ENCODE peak calls at places on chromosome 7, in eight cellular contexts. S is mesendoderm, D is pancreas, U is PC-9, O is IMR-90, B is adrenal gland, K is uterus, A is neural progenitor cell. R is an unnamed sample.

GRCh38 chr7:8433477-8434289 is at the start of gene NXPH1:
- DNase-seq in S (peak; percentile 66), D (peak; percentile 76), U (no peak), O (no peak), B (peak; percentile 77), K (no peak), A (peak; percentile 88), R (no peak)

GRCh38 chr7:1081931-1082401 is 5.9 kb upstream of the GPER1 start:
- DNase-seq in S (no peak), D (no peak), U (peak; percentile 22), O (peak; percentile 89), B (no peak), K (no peak), A (no peak), R (no peak)

GRCh38 chr7:99958564-99959227 is 17.1 kb downstream of the AZGP1 start:
- DNase-seq in S (no peak), D (no peak), U (no peak), O (no peak), B (no peak), K (no peak), A (no peak), R (no peak)

GRCh38 chr7:151063212-151063561 is 3.8 kb downstream of the SLC4A2 start:
- DNase-seq in S (peak; percentile 64), D (no peak), U (peak; percentile 71), O (peak; percentile 69), B (peak; percentile 73), K (peak; percentile 75), A (no peak), R (no peak)

GRCh38 chr7:4725014-4725951 is 43.2 kb downstream of the FOXK1 start:
- DNase-seq in S (peak; percentile 49), D (peak; percentile 83), U (peak; percentile 88), O (peak; percentile 95), B (peak; percentile 88), K (peak; percentile 87), A (peak; percentile 73), R (peak; percentile 67)

GRCh38 chr7:34109936-34110626 is 204.7 kb downstream of the BMPER start:
- DNase-seq in S (no peak), D (no peak), U (no peak), O (peak; percentile 8), B (no peak), K (no peak), A (no peak), R (no peak)

GRCh38 chr7:78130443-78131200 is 332.0 kb downstream of the PHTF2 start:
- DNase-seq in S (peak; percentile 23), D (no peak), U (no peak), O (peak; percentile 43), B (no peak), K (no peak), A (peak; percentile 13), R (no peak)

GRCh38 chr7:91892821-91893340 is 12.4 kb upstream of the MTERF1 start:
- DNase-seq in S (peak; percentile 44), D (no peak), U (peak; percentile 10), O (peak; percentile 53), B (no peak), K (no peak), A (peak; percentile 92), R (no peak)

GRCh38 chr7:27182285-27182827 is 2.7 kb downstream of the HOXA11 start:
- DNase-seq in S (no peak), D (peak; percentile 21), U (no peak), O (no peak), B (peak; percentile 19), K (peak; percentile 35), A (no peak), R (no peak)

GRCh38 chr7:16528520-16528919 is 1.9 kb downstream of the LRRC72 start:
- DNase-seq in S (no peak), D (no peak), U (no peak), O (peak; percentile 22), B (no peak), K (no peak), A (no peak), R (no peak)

GRCh38 chr7:125033506-125033905 is 103.9 kb upstream of the POT1 start:
- DNase-seq in S (no peak), D (no peak), U (no peak), O (no peak), B (no peak), K (no peak), A (no peak), R (no peak)

GRCh38 chr7:77985232-77985973 is 186.8 kb downstream of the PHTF2 start:
- DNase-seq in S (no peak), D (no peak), U (no peak), O (no peak), B (no peak), K (no peak), A (no peak), R (peak; percentile 23)

GRCh38 chr7:81934596-81935301 is 164.9 kb upstream of the HGF start:
- DNase-seq in S (no peak), D (no peak), U (no peak), O (no peak), B (no peak), K (no peak), A (no peak), R (no peak)

GRCh38 chr7:25852249-25852994 is 299.6 kb upstream of the NFE2L3 start:
- DNase-seq in S (peak; percentile 56), D (peak; percentile 71), U (no peak), O (no peak), B (no peak), K (peak; percentile 80), A (peak; percentile 76), R (no peak)

GRCh38 chr7:102128303-102128702 is 158.4 kb upstream of the SH2B2 start:
- DNase-seq in S (no peak), D (no peak), U (no peak), O (no peak), B (no peak), K (no peak), A (no peak), R (no peak)

GRCh38 chr7:19051767-19052375 is 65.6 kb downstream of the TWIST1 start:
- DNase-seq in S (peak; percentile 57), D (no peak), U (peak; percentile 32), O (peak; percentile 38), B (peak; percentile 58), K (no peak), A (peak; percentile 57), R (no peak)

GRCh38 chr7:125876436-125876835 is 946.8 kb upstream of the POT1 start:
- DNase-seq in S (no peak), D (no peak), U (no peak), O (no peak), B (no peak), K (no peak), A (no peak), R (no peak)

GRCh38 chr7:69204936-69205335 is 393.3 kb upstream of the AUTS2 start:
- DNase-seq in S (peak; percentile 8), D (no peak), U (no peak), O (no peak), B (no peak), K (no peak), A (no peak), R (no peak)

GRCh38 chr7:100819586-100819985 is 7.7 kb downstream of the EPHB4 start:
- DNase-seq in S (no peak), D (no peak), U (no peak), O (no peak), B (peak; percentile 20), K (no peak), A (no peak), R (no peak)

GRCh38 chr7:73828107-73828803 is 2.5 kb upstream of the CLDN4 start:
- DNase-seq in S (peak; percentile 90), D (no peak), U (peak; percentile 92), O (peak; percentile 64), B (peak; percentile 65), K (peak; percentile 57), A (no peak), R (no peak)

GRCh38 chr7:155864271-155864985 is 52.2 kb upstream of the SHH start:
- DNase-seq in S (no peak), D (no peak), U (no peak), O (no peak), B (peak; percentile 12), K (no peak), A (no peak), R (no peak)

GRCh38 chr7:129501760-129502707 is at the start of gene SMKR1:
- DNase-seq in S (peak; percentile 30), D (peak; percentile 92), U (peak; percentile 89), O (peak; percentile 23), B (peak; percentile 78), K (peak; percentile 42), A (peak; percentile 81), R (no peak)
- H3K27ac ChIP-seq in S (no peak within 1 kb of the TSS), D (no peak within 1 kb of the TSS), U (no peak within 1 kb of the TSS), O (no peak within 1 kb of the TSS), B (peak within 1 kb of the TSS; percentile 8), K (no peak within 1 kb of the TSS), A (no peak within 1 kb of the TSS), R (no peak within 1 kb of the TSS)

GRCh38 chr7:148527717-148528168 is 62.8 kb upstream of the C7orf33 start:
- DNase-seq in S (peak; percentile 98), D (peak; percentile 77), U (peak; percentile 61), O (peak; percentile 71), B (peak; percentile 90), K (peak; percentile 32), A (peak; percentile 72), R (no peak)
- H3K4me1 ChIP-seq in S (no peaks in the 10 kb centered on the region), D (no peaks in the 10 kb centered on the region), U (no peaks in the 10 kb centered on the region), O (no peaks in the 10 kb centered on the region), B (no peaks in the 10 kb centered on the region), K (no peaks in the 10 kb centered on the region), A (no peaks in the 10 kb centered on the region), R (no peaks in the 10 kb centered on the region)

GRCh38 chr7:6259257-6259656 is 13.2 kb downstream of the CYTH3 start:
- DNase-seq in S (no peak), D (no peak), U (no peak), O (no peak), B (no peak), K (no peak), A (no peak), R (no peak)

GRCh38 chr7:6258440-6259182 is 13.8 kb downstream of the CYTH3 start:
- DNase-seq in S (peak; percentile 79), D (no peak), U (no peak), O (peak; percentile 79), B (no peak), K (no peak), A (no peak), R (no peak)

GRCh38 chr7:6254891-6255290 is 17.5 kb downstream of the CYTH3 start:
- DNase-seq in S (no peak), D (no peak), U (no peak), O (peak; percentile 32), B (no peak), K (no peak), A (no peak), R (no peak)

GRCh38 chr7:6256709-6257535 is 15.5 kb downstream of the CYTH3 start:
- DNase-seq in S (no peak), D (no peak), U (no peak), O (peak; percentile 67), B (no peak), K (no peak), A (no peak), R (no peak)

DNA sequence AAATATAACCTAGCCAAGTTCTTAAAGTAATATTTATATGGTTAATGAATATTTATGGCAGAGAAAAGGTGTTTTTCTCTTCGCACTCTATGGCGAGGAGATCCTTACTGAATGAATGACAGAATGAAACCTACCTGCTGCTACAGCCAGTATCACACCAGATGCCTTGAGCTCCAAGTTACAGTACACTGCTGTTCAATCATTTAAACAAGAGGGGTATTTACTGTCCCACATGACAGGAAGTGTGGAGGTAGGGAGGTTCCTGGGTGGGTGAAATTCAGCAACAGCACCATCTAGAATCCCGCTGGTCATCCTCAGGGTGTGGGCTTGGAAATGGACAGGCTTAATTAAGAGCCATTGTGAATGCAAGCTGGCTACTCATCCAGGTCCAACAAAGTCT is 14.8 kb downstream of the CYTH3 start:
- DNase-seq in S (no peak), D (no peak), U (no peak), O (no peak), B (no peak), K (no peak), A (no peak), R (no peak)
- H3K4me3 ChIP-seq in S (no peak overlapping the region), D (no peak overlapping the region), U (no peak overlapping the region), O (no peak overlapping the region), B (no peak overlapping the region), K (no peak overlapping the region), A (no peak overlapping the region), R (no peak overlapping the region)

GRCh38 chr7:138756591-138757222 is 41.1 kb upstream of the TMEM213 start:
- DNase-seq in S (no peak), D (no peak), U (no peak), O (no peak), B (no peak), K (no peak), A (no peak), R (no peak)
- H3K27ac ChIP-seq in S (no peak overlapping the region), D (no peak overlapping the region), U (peak overlapping the region; percentile 95), O (no peak overlapping the region), B (no peak overlapping the region), K (no peak overlapping the region), A (no peak overlapping the region), R (no peak overlapping the region)

R was measured in thoracic aorta.